ENCODE peak calls at places on chromosomes 7 and 10, in five cellular contexts. F is anterior cingulate cortex, U is sciatic nerve, Z is activated T-cell treated with anti-CD3 and anti-CD28 coated beads for 1 hour, N is NAMALWA. J is an unnamed sample.

GRCh38 chr10:34821587-34822585 is 6.8 kb upstream of the PARD3 start:
- DNase-seq in F (no peak), U (peak; percentile 14), Z (no peak), N (no peak), J (no peak)

GRCh38 chr10:48309711-48310226 is 3.3 kb downstream of the MAPK8 start:
- DNase-seq in U (no peak), F (no peak), N (peak; percentile 41), Z (no peak), J (no peak)

GRCh38 chr10:17923728-17924127 is 28.0 kb upstream of the SLC39A12 start:
- DNase-seq in Z (no peak), F (peak; percentile 75), N (no peak), U (no peak), J (no peak)

GRCh38 chr10:52883996-52884871 is 111.7 kb upstream of the MBL2 start:
- DNase-seq in Z (no peak), N (peak; percentile 65), U (no peak), F (peak; percentile 43), J (no peak)

GRCh38 chr10:30438016-30438850 is 4.2 kb downstream of the MAP3K8 start:
- DNase-seq in N (no peak), U (no peak), Z (no peak), F (no peak), J (no peak)

GRCh38 chr7:9307131-9307530 is 873.7 kb downstream of the NXPH1 start:
- DNase-seq in Z (no peak), U (no peak), N (no peak), F (no peak), J (no peak)

GRCh38 chr7:25624837-25625236 is 396.6 kb upstream of the NPVF start:
- DNase-seq in F (no peak), U (no peak), N (no peak), Z (no peak), J (no peak)

GRCh38 chr10:125072824-125073223 is 87.5 kb downstream of the CTBP2 start:
- DNase-seq in U (no peak), F (no peak), N (no peak), Z (no peak), J (no peak)

GRCh38 chr10:119655566-119656001 is 4.4 kb downstream of the BAG3 start:
- DNase-seq in U (no peak), N (no peak), Z (peak; percentile 30), F (no peak), J (peak; percentile 51)

GRCh38 chr10:93867481-93867880 is 26.3 kb upstream of the SLC35G1 start:
- DNase-seq in N (no peak), Z (no peak), F (no peak), U (no peak), J (no peak)

GRCh38 chr7:96303686-96304443 is 18.0 kb downstream of the SLC25A13 start:
- DNase-seq in N (no peak), Z (no peak), U (no peak), F (no peak), J (no peak)

GRCh38 chr10:63671317-63671937 is 150.2 kb downstream of the REEP3 start:
- DNase-seq in U (no peak), F (no peak), N (no peak), Z (no peak), J (no peak)

GRCh38 chr7:96739609-96740008 is 30.0 kb upstream of the SEM1 start:
- DNase-seq in U (no peak), Z (no peak), F (no peak), N (no peak), J (no peak)

GRCh38 chr10:29517352-29517923 is 117.3 kb downstream of the SVIL start:
- DNase-seq in Z (no peak), U (no peak), N (peak; percentile 31), F (no peak), J (no peak)

GRCh38 chr7:3149231-3149960 is 105.7 kb upstream of the CARD11 start:
- DNase-seq in U (peak; percentile 46), N (no peak), F (no peak), Z (no peak), J (no peak)

GRCh38 chr10:133128126-133129081 is 31.6 kb upstream of the KNDC1 start:
- DNase-seq in F (no peak), N (no peak), Z (no peak), U (no peak), J (no peak)

GRCh38 chr7:56105508-56105907 is 768 bp downstream of the CHCHD2 start:
- DNase-seq in Z (no peak), N (peak; percentile 83), U (no peak), F (no peak), J (peak; percentile 17)

GRCh38 chr7:107236857-107237256 is 68.1 kb downstream of the HBP1 start:
- DNase-seq in U (no peak), Z (no peak), F (peak; percentile 49), N (no peak), J (no peak)

GRCh38 chr10:30413996-30414576 is 19.9 kb upstream of the MAP3K8 start:
- DNase-seq in Z (no peak), U (no peak), N (peak; percentile 82), F (peak; percentile 29), J (no peak)

GRCh38 chr10:97584060-97584797 is at the start of gene HOGA1:
- DNase-seq in N (no peak), Z (no peak), F (peak; percentile 95), U (peak; percentile 73), J (no peak)

GRCh38 chr7:131904750-131905327 is 348.4 kb upstream of the PODXL start:
- DNase-seq in U (no peak), Z (no peak), F (no peak), N (no peak), J (no peak)

GRCh38 chr7:40922316-40922670 is 780.6 kb downstream of the INHBA start:
- DNase-seq in U (no peak), F (no peak), Z (no peak), N (no peak), J (no peak)

J was measured in T follicular helper cell.